ENCODE peak calls at places on chromosomes 5 and 9, in six cellular contexts. One of them, this sample, is unnamed.
A peak's percentile ranks its signal among the peaks of the same experiment; 100 is the strongest.

GRCh38 chr9:2209400-2209799 is 194.3 kb downstream of the SMARCA2 start:
- DNase-seq in activated naive CD4-positive, alpha-beta T cell treated with anti-CD3 and anti-CD28 coated beads for 36 hours: no peak
- DNase-seq in sigmoid colon: no peak
- DNase-seq in AG09309: no peak
- DNase-seq in T1000: no peak
- DNase-seq in left ventricle myocardium superior: no peak
- DNase-seq in this sample: no peak

GRCh38 chr9:19232117-19232829 is 1.8 kb downstream of the DENND4C start:
- DNase-seq in activated naive CD4-positive, alpha-beta T cell treated with anti-CD3 and anti-CD28 coated beads for 36 hours: no peak
- DNase-seq in sigmoid colon: no peak
- DNase-seq in AG09309: no peak
- DNase-seq in left ventricle myocardium superior: no peak
- DNase-seq in T1000: no peak
- DNase-seq in this sample: no peak

GRCh38 chr5:144333336-144333920 is 162.8 kb downstream of the KCTD16 start:
- DNase-seq in activated naive CD4-positive, alpha-beta T cell treated with anti-CD3 and anti-CD28 coated beads for 36 hours: no peak
- DNase-seq in AG09309: peak; percentile 8
- DNase-seq in T1000: no peak
- DNase-seq in sigmoid colon: no peak
- DNase-seq in left ventricle myocardium superior: no peak
- DNase-seq in this sample: no peak

GRCh38 chr9:4197548-4197947 is 102.3 kb downstream of the GLIS3 start:
- DNase-seq in activated naive CD4-positive, alpha-beta T cell treated with anti-CD3 and anti-CD28 coated beads for 36 hours: peak; percentile 19
- DNase-seq in AG09309: no peak
- DNase-seq in left ventricle myocardium superior: no peak
- DNase-seq in sigmoid colon: no peak
- DNase-seq in T1000: no peak
- DNase-seq in this sample: no peak

GRCh38 chr5:38468978-38469706 is 87.3 kb downstream of the LIFR start:
- DNase-seq in sigmoid colon: peak; percentile 88
- DNase-seq in activated naive CD4-positive, alpha-beta T cell treated with anti-CD3 and anti-CD28 coated beads for 36 hours: no peak
- DNase-seq in AG09309: no peak
- DNase-seq in left ventricle myocardium superior: peak; percentile 85
- DNase-seq in T1000: no peak
- DNase-seq in this sample: no peak

GRCh38 chr5:43336159-43336558 is 22.9 kb upstream of the HMGCS1 start:
- DNase-seq in left ventricle myocardium superior: no peak
- DNase-seq in T1000: no peak
- DNase-seq in AG09309: no peak
- DNase-seq in sigmoid colon: no peak
- DNase-seq in activated naive CD4-positive, alpha-beta T cell treated with anti-CD3 and anti-CD28 coated beads for 36 hours: peak; percentile 40
- DNase-seq in this sample: no peak

GRCh38 chr5:1827410-1828397 is 26.5 kb downstream of the NDUFS6 start:
- DNase-seq in left ventricle myocardium superior: no peak
- DNase-seq in T1000: no peak
- DNase-seq in activated naive CD4-positive, alpha-beta T cell treated with anti-CD3 and anti-CD28 coated beads for 36 hours: peak; percentile 8
- DNase-seq in AG09309: no peak
- DNase-seq in sigmoid colon: peak; percentile 45
- DNase-seq in this sample: no peak

GRCh38 chr5:22899341-22899740 is 46.2 kb upstream of the CDH12 start:
- DNase-seq in AG09309: no peak
- DNase-seq in activated naive CD4-positive, alpha-beta T cell treated with anti-CD3 and anti-CD28 coated beads for 36 hours: no peak
- DNase-seq in sigmoid colon: no peak
- DNase-seq in left ventricle myocardium superior: no peak
- DNase-seq in T1000: no peak
- DNase-seq in this sample: no peak

GRCh38 chr9:110912701-110913291 is 125.5 kb downstream of the LPAR1 start:
- DNase-seq in activated naive CD4-positive, alpha-beta T cell treated with anti-CD3 and anti-CD28 coated beads for 36 hours: no peak
- DNase-seq in AG09309: no peak
- DNase-seq in T1000: no peak
- DNase-seq in sigmoid colon: no peak
- DNase-seq in left ventricle myocardium superior: no peak
- DNase-seq in this sample: no peak

GRCh38 chr5:109853362-109853761 is 163.6 kb downstream of the MAN2A1 start:
- DNase-seq in left ventricle myocardium superior: no peak
- DNase-seq in activated naive CD4-positive, alpha-beta T cell treated with anti-CD3 and anti-CD28 coated beads for 36 hours: no peak
- DNase-seq in T1000: no peak
- DNase-seq in sigmoid colon: no peak
- DNase-seq in AG09309: no peak
- DNase-seq in this sample: no peak

GRCh38 chr5:100406640-100407039 is 128.5 kb upstream of the FAM174A start:
- DNase-seq in AG09309: no peak
- DNase-seq in sigmoid colon: no peak
- DNase-seq in T1000: no peak
- DNase-seq in activated naive CD4-positive, alpha-beta T cell treated with anti-CD3 and anti-CD28 coated beads for 36 hours: no peak
- DNase-seq in left ventricle myocardium superior: no peak
- DNase-seq in this sample: no peak